ENCODE peak calls at places on chromosomes 5 and 9, in five cellular contexts. V is transverse colon, P is lower lobe of right lung, G is uterus, R is HepG2. T is an unnamed sample. For H3K4me1, the result is how much of the 10 kb centered on the place peaks cover.

GRCh38 chr9:111715471-111715870 is 54.1 kb downstream of the GNG10 start:
- DNase-seq in V (no peak), P (no peak), G (no peak), R (no peak), T (no peak)

GRCh38 chr5:30596495-30597064 is 596.9 kb upstream of the CDH6 start:
- DNase-seq in V (no peak), P (no peak), G (no peak), R (no peak), T (no peak)

GRCh38 chr5:125526940-125527339 is 780.5 kb upstream of the ZNF608 start:
- DNase-seq in V (no peak), P (no peak), G (peak), R (no peak), T (no peak)

GRCh38 chr5:140251527-140251973 is 51.4 kb downstream of the PFDN1 start:
- DNase-seq in V (no peak), P (no peak), G (no peak), R (no peak), T (no peak)

GRCh38 chr9:88818495-88819201 is 172.6 kb upstream of the S1PR3 start:
- DNase-seq in V (no peak), P (no peak), G (no peak), R (no peak), T (no peak)

GRCh38 chr5:67146981-67147380 is 49.6 kb downstream of the CD180 start:
- DNase-seq in V (no peak), P (no peak), G (no peak), R (no peak), T (no peak)

GRCh38 chr9:38195737-38196161 is 126.7 kb upstream of the SHB start:
- DNase-seq in V (no peak), P (no peak), G (no peak), R (peak), T (peak)

GRCh38 chr9:129584136-129584535 is 36.8 kb downstream of the C9orf50 start:
- DNase-seq in V (peak), P (peak), G (peak), R (peak), T (peak)

GRCh38 chr5:40754381-40755092 is 1.2 kb downstream of the TTC33 start:
- DNase-seq in V (no peak), P (no peak), G (no peak), R (no peak), T (peak)

DNA sequence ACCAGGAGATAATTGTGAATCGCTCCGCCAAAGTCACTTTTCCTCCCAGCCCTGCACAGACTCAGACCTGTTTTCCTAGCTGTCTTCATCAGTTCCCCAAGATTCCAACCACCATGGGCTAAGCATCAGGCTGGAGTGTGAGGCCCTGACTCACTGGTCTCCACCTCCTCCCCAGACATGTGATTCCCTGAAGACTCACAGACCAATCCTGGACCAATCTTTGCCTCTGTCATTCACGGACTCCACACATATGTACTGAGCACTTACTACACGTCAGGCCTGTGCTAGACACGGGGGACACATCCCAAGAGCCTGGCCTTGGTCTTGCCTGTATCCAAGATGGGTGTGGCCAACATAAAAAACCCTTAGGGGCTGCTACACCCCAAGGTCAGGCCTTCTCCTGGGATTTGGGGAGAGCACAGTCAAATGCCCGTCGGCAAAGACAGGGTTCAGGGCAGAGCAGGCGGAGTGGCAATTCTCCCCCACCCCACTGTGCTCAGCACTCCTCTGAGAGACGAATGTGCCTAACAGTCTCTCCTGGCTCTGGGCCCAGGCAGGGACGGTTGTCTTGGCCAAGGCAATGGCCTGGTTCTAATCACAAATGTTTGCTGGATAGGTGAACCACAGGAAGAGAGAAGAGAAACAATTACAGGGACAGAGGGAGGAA is 11.9 kb downstream of the EEIG1 start:
- DNase-seq in V (peak), P (no peak), G (peak), R (no peak), T (peak)
- H3K4me1 ChIP-seq in V (half or more), P (half or more), G (half or more), R (half or more), T (under half)

GRCh38 chr5:80346055-80346454 is 26.3 kb downstream of the SPZ1 start:
- DNase-seq in V (peak), P (no peak), G (no peak), R (peak), T (peak)
- H3K4me1 ChIP-seq in V (under half), P (under half), G (under half), R (under half), T (under half)

GRCh38 chr9:80881350-80881749 is 808.0 kb downstream of the TLE1 start:
- DNase-seq in V (no peak), P (no peak), G (no peak), R (no peak), T (no peak)

GRCh38 chr9:80878556-80878955 is 810.8 kb downstream of the TLE1 start:
- DNase-seq in V (no peak), P (no peak), G (no peak), R (no peak), T (no peak)

GRCh38 chr9:80885894-80886293 is 803.5 kb downstream of the TLE1 start:
- DNase-seq in V (no peak), P (no peak), G (no peak), R (no peak), T (no peak)

GRCh38 chr9:80881946-80882345 is 807.4 kb downstream of the TLE1 start:
- DNase-seq in V (no peak), P (no peak), G (no peak), R (no peak), T (no peak)

DNA sequence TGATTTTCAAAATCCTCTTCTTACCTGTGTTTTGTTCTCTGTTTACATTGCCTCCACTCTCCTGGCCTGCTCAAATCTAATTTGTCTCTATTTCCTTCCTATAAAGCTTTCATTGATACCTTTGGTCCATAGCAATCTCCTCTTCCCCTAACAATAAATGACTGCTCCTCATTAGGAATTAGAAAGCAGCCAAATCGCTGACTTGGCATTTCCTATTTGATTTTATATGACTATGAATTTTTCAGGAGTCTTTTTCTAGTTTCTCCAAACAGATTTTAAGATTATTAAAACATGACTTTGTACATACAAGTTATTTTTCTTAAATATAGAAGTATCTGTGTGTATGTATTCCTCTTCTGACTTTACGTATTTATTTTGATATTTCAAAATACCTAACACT is 805.2 kb downstream of the TLE1 start:
- DNase-seq in V (no peak), P (no peak), G (no peak), R (no peak), T (no peak)
- H3K4me1 ChIP-seq in V (under half), P (under half), G (under half), R (under half), T (under half)

DNA sequence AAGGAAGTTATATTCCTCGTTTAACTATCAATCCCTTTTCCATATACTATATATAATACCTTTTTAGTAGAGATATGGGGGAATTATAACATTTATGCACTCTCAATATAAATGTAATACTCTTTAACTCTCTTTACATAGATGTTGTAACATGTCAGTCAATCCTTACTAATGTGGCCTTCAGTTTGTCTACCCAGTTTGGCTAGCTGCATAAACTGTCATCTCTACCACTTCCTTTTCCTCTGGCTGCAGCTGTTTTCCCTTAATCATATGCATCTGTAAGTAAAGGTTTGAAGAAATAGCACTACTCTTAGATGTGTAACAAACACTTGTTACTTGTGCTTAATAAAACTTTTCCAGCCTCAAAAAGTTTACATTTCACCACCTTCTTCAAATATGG is 13.4 kb downstream of the ABHD17B start:
- DNase-seq in V (no peak), P (no peak), G (no peak), R (no peak), T (peak)
- H3K4me1 ChIP-seq in V (under half), P (under half), G (under half), R (under half), T (under half)

GRCh38 chr9:113221800-113222481 is 597 bp downstream of the SLC31A1 start:
- DNase-seq in V (no peak), P (no peak), G (no peak), R (peak), T (peak)

GRCh38 chr9:113219186-113219936 is 1.7 kb downstream of the FKBP15 start:
- DNase-seq in V (no peak), P (no peak), G (no peak), R (no peak), T (no peak)

GRCh38 chr9:113221003-113221799 is at the start of the genes FKBP15 and SLC31A1:
- DNase-seq in V (peak), P (peak), G (peak), R (peak), T (peak)

GRCh38 chr9:113219972-113220371 is 1.1 kb downstream of the FKBP15 start:
- DNase-seq in V (no peak), P (no peak), G (no peak), R (no peak), T (no peak)

DNA sequence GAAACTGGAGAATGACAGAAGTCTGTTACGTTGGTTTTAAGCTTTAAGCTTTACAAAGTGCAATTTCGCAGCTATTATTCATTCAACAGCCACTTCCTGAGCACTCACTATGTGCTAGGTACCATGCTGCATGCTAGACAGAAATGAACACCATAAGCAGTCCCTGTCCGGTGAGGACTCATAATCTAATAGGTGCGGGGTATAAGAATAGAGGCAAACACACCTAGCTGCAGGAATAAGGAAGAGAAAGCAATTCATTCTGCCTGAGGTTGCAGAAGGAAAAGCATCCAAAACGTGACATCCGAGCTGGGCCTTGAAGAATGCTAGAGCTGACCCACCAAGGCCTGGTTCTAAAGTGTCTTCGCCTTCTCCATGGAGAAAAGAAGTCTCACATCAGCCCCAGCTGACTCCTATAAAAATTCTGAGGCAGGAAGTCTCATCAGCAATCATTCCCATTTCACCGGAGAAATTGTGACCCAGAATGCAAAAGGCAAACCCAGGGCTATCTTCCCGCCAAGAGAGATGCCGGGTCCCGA is 542 bp downstream of the FKBP15 start:
- DNase-seq in V (no peak), P (no peak), G (no peak), R (no peak), T (peak)
- H3K4me1 ChIP-seq in V (under half), P (half or more), G (under half), R (under half), T (under half)

DNA sequence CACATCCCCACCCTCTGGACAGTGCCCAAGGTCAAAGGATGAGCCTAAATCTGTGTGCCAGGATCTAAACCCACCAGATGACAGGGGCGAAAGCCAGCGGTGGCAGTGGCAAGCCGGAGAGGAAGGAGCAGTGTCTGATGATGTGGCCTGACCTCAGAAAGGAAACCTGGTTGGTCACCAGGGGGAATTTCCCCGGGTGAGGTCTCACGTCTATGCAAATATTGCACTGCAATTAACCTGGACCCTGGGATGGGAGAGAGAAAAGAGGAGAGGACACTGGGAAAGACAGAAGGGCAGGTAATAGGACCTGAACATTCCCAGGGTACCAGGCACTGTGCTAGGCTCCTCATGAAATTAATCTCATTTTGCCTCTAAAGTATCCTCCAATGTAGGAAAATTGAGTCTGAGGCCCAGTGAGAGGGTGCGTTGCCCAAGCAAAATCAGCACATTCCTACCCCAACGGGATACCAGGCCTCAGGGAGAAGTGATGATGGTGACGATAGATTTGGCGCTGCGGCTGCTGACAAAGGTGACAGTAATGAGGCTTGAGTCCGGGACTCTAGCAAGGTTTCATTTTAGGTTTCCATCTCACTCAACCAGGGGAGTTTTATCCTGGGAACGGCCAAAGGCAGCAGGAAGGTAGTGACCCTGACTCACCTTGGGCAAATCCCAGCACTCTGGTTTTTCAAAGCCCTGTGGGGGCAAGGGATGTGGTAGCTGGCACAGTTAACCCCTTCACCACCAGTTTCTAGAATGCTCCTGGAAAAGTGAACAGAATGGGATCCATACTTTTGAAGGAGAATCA is 13.4 kb upstream of the TNIP1 start:
- DNase-seq in V (peak), P (no peak), G (no peak), R (no peak), T (peak)
- H3K4me1 ChIP-seq in V (half or more), P (half or more), G (under half), R (under half), T (under half)

GRCh38 chr9:78472111-78472510 is 175.2 kb downstream of the PSAT1 start:
- DNase-seq in V (no peak), P (no peak), G (no peak), R (no peak), T (no peak)
- H3K4me1 ChIP-seq in V (under half), P (under half), G (under half), R (under half), T (under half)

T was measured in small intestine.